ENCODE peak calls at places on chromosomes 6 and 20, in nine cellular contexts. Q, G, N, I, V, F, J, B and A are unnamed samples.

GRCh38 chr20:24451992-24452391 is 17.4 kb upstream of the SYNDIG1 start:
- DNase-seq in Q (no peak), G (no peak), N (no peak), I (no peak), V (no peak), F (no peak), J (no peak), B (no peak), A (no peak)

GRCh38 chr20:61763740-61764400 is 301.8 kb downstream of the TAF4 start:
- DNase-seq in Q (peak; percentile 53), G (peak; percentile 60), N (no peak), I (peak; percentile 32), V (no peak), F (no peak), J (no peak), B (no peak), A (no peak)

GRCh38 chr6:113599444-113599843 is 257.7 kb upstream of the MARCKS start:
- DNase-seq in Q (no peak), G (no peak), N (no peak), I (no peak), V (no peak), F (no peak), J (no peak), B (no peak), A (no peak)

GRCh38 chr20:19211661-19212523 is 550 bp upstream of the SLC24A3 start:
- DNase-seq in Q (no peak), G (peak; percentile 80), N (no peak), I (peak; percentile 78), V (no peak), F (no peak), J (peak; percentile 71), B (no peak), A (peak; percentile 20)

GRCh38 chr6:7726416-7727149 is 684 bp downstream of the BMP6 start:
- DNase-seq in Q (no peak), G (peak; percentile 82), N (no peak), I (no peak), V (no peak), F (no peak), J (no peak), B (no peak), A (no peak)

GRCh38 chr20:8530022-8530421 is 398.0 kb downstream of the PLCB1 start:
- DNase-seq in Q (no peak), G (no peak), N (no peak), I (no peak), V (no peak), F (no peak), J (no peak), B (no peak), A (no peak)

GRCh38 chr6:15752820-15753219 is 90.0 kb upstream of the DTNBP1 start:
- DNase-seq in Q (no peak), G (no peak), N (no peak), I (no peak), V (no peak), F (no peak), J (no peak), B (no peak), A (no peak)

GRCh38 chr20:13028001-13028400 is 19.2 kb downstream of the SPTLC3 start:
- DNase-seq in Q (no peak), G (no peak), N (no peak), I (no peak), V (no peak), F (no peak), J (no peak), B (no peak), A (no peak)

GRCh38 chr20:40262219-40262618 is 426.8 kb downstream of the MAFB start:
- DNase-seq in Q (no peak), G (no peak), N (no peak), I (no peak), V (no peak), F (peak; percentile 60), J (no peak), B (no peak), A (no peak)

GRCh38 chr6:50381106-50381415 is 331.3 kb upstream of the DEFB112 start:
- DNase-seq in Q (no peak), G (no peak), N (no peak), I (no peak), V (no peak), F (no peak), J (no peak), B (no peak), A (no peak)

GRCh38 chr6:22575190-22575589 is 5.8 kb downstream of the HDGFL1 start:
- DNase-seq in Q (no peak), G (no peak), N (no peak), I (no peak), V (no peak), F (peak; percentile 34), J (no peak), B (no peak), A (no peak)

GRCh38 chr6:135667694-135668455 is 170.3 kb upstream of the AHI1 start:
- DNase-seq in Q (no peak), G (peak; percentile 58), N (no peak), I (no peak), V (no peak), F (peak; percentile 83), J (peak; percentile 36), B (no peak), A (peak; percentile 8)

GRCh38 chr20:2006452-2007381 is 12.9 kb upstream of the PDYN start:
- DNase-seq in Q (no peak), G (no peak), N (no peak), I (no peak), V (peak; percentile 19), F (peak; percentile 30), J (peak; percentile 32), B (no peak), A (no peak)

GRCh38 chr6:39347906-39348585 is 25.5 kb upstream of the KCNK16 start:
- DNase-seq in Q (no peak), G (peak; percentile 88), N (peak; percentile 28), I (no peak), V (peak; percentile 24), F (peak; percentile 56), J (peak; percentile 69), B (no peak), A (peak; percentile 44)

GRCh38 chr6:53888931-53889330 is 94.1 kb downstream of the LRRC1 start:
- DNase-seq in Q (no peak), G (no peak), N (no peak), I (no peak), V (no peak), F (no peak), J (no peak), B (no peak), A (no peak)

GRCh38 chr20:42857446-42857845 is 332.3 kb downstream of the PTPRT start:
- DNase-seq in Q (no peak), G (no peak), N (no peak), I (no peak), V (no peak), F (no peak), J (no peak), B (no peak), A (no peak)
- TF ChIP-seq POLR2AphosphoS5 in Q (no peak), G (no peak), N (no peak), I (no peak), V (no peak), F (no peak), J (no peak), B (no peak), A (no peak)

GRCh38 chr6:32089082-32089828 is 19.9 kb downstream of the TNXB start:
- DNase-seq in Q (no peak), G (no peak), N (no peak), I (peak; percentile 57), V (no peak), F (no peak), J (no peak), B (no peak), A (no peak)

GRCh38 chr6:32096087-32096393 is 13.1 kb downstream of the TNXB start:
- DNase-seq in Q (no peak), G (no peak), N (no peak), I (no peak), V (no peak), F (no peak), J (no peak), B (no peak), A (no peak)

GRCh38 chr6:32096394-32097258 is 12.5 kb downstream of the TNXB start:
- DNase-seq in Q (no peak), G (no peak), N (no peak), I (no peak), V (no peak), F (no peak), J (no peak), B (no peak), A (no peak)

GRCh38 chr6:32095338-32096086 is 13.6 kb downstream of the TNXB start:
- DNase-seq in Q (no peak), G (no peak), N (no peak), I (no peak), V (no peak), F (no peak), J (no peak), B (no peak), A (no peak)

DNA sequence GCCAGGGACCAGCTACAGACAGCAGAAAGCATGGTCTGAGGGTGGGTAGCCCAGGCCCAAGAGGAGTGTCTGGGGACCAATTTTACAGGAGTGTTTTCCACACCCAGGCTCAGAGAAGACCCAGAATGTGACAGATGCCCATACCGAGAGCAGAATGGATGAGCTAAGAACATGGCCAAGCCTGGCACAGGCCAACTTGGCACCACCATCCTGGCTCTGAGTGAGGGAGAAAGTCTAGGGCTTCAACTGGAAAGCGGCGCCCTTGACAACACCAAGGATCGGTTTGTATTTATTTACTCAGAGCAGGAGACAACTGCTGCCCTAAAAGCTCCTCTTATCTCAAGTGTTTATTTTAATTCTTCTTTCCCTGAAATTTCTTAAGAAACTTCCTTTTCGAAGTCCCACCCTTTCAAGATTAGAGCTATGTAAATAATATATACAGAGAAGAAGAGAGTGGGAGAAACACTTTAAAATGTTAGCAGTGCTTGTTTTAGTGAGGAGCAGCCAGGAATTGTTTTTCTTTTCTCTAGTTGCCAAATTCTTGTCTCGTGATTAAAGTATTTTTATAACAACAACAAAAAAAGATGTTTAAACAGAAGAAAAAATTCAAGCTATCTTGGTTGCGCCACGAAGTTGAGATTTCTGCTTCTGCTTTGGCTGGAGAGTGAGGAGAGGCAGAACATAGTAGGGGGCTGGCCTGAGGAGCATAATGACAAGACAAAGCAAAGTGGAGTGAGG is 16.2 kb downstream of the TNXB start:
- DNase-seq in Q (no peak), G (no peak), N (no peak), I (peak; percentile 77), V (no peak), F (no peak), J (no peak), B (no peak), A (no peak)
- H3K4me1 ChIP-seq in Q (peaks cover 39% of the 10 kb centered on the region), G (peaks cover 32% of the 10 kb centered on the region), N (no peaks in the 10 kb centered on the region), I (peaks cover 37% of the 10 kb centered on the region), V (peaks cover 3% of the 10 kb centered on the region), F (no peaks in the 10 kb centered on the region), J (peaks cover 22% of the 10 kb centered on the region), B (no peaks in the 10 kb centered on the region), A (no peaks in the 10 kb centered on the region)

DNA sequence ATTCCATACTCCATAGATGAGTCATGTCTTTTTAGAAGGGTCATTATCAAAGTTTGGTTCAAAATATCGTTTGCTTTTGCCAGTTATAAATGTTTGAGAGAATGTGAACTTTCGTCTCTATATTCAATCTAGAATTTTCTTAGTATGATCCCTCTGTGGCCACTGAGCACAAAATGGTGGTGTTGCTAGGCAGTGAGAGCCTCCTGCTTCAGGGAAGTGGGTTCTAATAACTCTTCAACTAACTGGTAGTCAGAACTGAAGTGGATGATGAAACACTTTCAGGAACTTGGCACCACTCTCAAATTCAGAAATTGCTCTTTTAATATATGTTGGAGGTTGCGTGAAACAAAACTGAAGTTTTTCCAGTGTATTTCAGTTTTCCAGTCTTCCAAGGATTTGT is 125.0 kb upstream of the DOK5 start:
- DNase-seq in Q (no peak), G (no peak), N (no peak), I (no peak), V (no peak), F (no peak), J (peak; percentile 45), B (no peak), A (no peak)
- TF ChIP-seq POLR2A in Q (no peak), G (no peak), N (no peak), I (no peak), V (no peak), F (no peak), J (no peak), B (no peak), A (no peak)

GRCh38 chr6:34560366-34561226 is 4.5 kb upstream of the SPDEF start:
- DNase-seq in Q (no peak), G (no peak), N (no peak), I (no peak), V (no peak), F (peak; percentile 13), J (peak; percentile 72), B (no peak), A (no peak)
- TF ChIP-seq POLR2AphosphoS5 in Q (no peak), G (peak; percentile 17), N (no peak), I (no peak), V (no peak), F (no peak), J (no peak), B (no peak), A (no peak)